ENCODE peak calls at places on chromosomes 12 and 14, in five cellular contexts. One of them, this sample, is unnamed.

GRCh38 chr14:77660754-77661153 is 44.3 kb upstream of the SPTLC2 start:
- DNase-seq in hypothalamus: peak
- DNase-seq in putamen: peak
- DNase-seq in GM04504: no peak
- DNase-seq in activated T-helper 1 cell treated with anti-CD3 and anti-CD28 coated beads, Interleukin-12 subunit alpha, Interleukin-12 subunit beta, Interleukin-2, Interleukin-4 antibody, amounts not matched to agents 30 ng/mL and 10 ng/mL and 1 ng/mL, durations not matched to agents 14 hours and 24 hours and 36 hours: no peak
- DNase-seq in this sample: no peak

GRCh38 chr12:57810450-57810849 is 8.1 kb downstream of the AVIL start:
- DNase-seq in activated T-helper 1 cell treated with anti-CD3 and anti-CD28 coated beads, Interleukin-12 subunit alpha, Interleukin-12 subunit beta, Interleukin-2, Interleukin-4 antibody, amounts not matched to agents 30 ng/mL and 10 ng/mL and 1 ng/mL, durations not matched to agents 14 hours and 24 hours and 36 hours: no peak
- DNase-seq in putamen: no peak
- DNase-seq in GM04504: no peak
- DNase-seq in hypothalamus: no peak
- DNase-seq in this sample: no peak

GRCh38 chr12:83106873-83107272 is 420.2 kb downstream of the TMTC2 start:
- DNase-seq in activated T-helper 1 cell treated with anti-CD3 and anti-CD28 coated beads, Interleukin-12 subunit alpha, Interleukin-12 subunit beta, Interleukin-2, Interleukin-4 antibody, amounts not matched to agents 30 ng/mL and 10 ng/mL and 1 ng/mL, durations not matched to agents 14 hours and 24 hours and 36 hours: no peak
- DNase-seq in GM04504: no peak
- DNase-seq in hypothalamus: no peak
- DNase-seq in putamen: no peak
- DNase-seq in this sample: no peak

GRCh38 chr14:95196268-95196667 is 38.9 kb upstream of the DICER1 start:
- DNase-seq in putamen: no peak
- DNase-seq in hypothalamus: no peak
- DNase-seq in activated T-helper 1 cell treated with anti-CD3 and anti-CD28 coated beads, Interleukin-12 subunit alpha, Interleukin-12 subunit beta, Interleukin-2, Interleukin-4 antibody, amounts not matched to agents 30 ng/mL and 10 ng/mL and 1 ng/mL, durations not matched to agents 14 hours and 24 hours and 36 hours: no peak
- DNase-seq in GM04504: no peak
- DNase-seq in this sample: peak

GRCh38 chr12:130204441-130204840 is 42.2 kb downstream of the FZD10 start:
- DNase-seq in activated T-helper 1 cell treated with anti-CD3 and anti-CD28 coated beads, Interleukin-12 subunit alpha, Interleukin-12 subunit beta, Interleukin-2, Interleukin-4 antibody, amounts not matched to agents 30 ng/mL and 10 ng/mL and 1 ng/mL, durations not matched to agents 14 hours and 24 hours and 36 hours: no peak
- DNase-seq in putamen: no peak
- DNase-seq in GM04504: no peak
- DNase-seq in hypothalamus: no peak
- DNase-seq in this sample: no peak

GRCh38 chr14:105092912-105093425 is 27.7 kb upstream of the GPR132 start:
- DNase-seq in activated T-helper 1 cell treated with anti-CD3 and anti-CD28 coated beads, Interleukin-12 subunit alpha, Interleukin-12 subunit beta, Interleukin-2, Interleukin-4 antibody, amounts not matched to agents 30 ng/mL and 10 ng/mL and 1 ng/mL, durations not matched to agents 14 hours and 24 hours and 36 hours: peak
- DNase-seq in GM04504: no peak
- DNase-seq in hypothalamus: no peak
- DNase-seq in putamen: no peak
- DNase-seq in this sample: no peak

GRCh38 chr12:95228617-95229016 is 11.0 kb downstream of the VEZT start:
- DNase-seq in activated T-helper 1 cell treated with anti-CD3 and anti-CD28 coated beads, Interleukin-12 subunit alpha, Interleukin-12 subunit beta, Interleukin-2, Interleukin-4 antibody, amounts not matched to agents 30 ng/mL and 10 ng/mL and 1 ng/mL, durations not matched to agents 14 hours and 24 hours and 36 hours: no peak
- DNase-seq in GM04504: no peak
- DNase-seq in hypothalamus: no peak
- DNase-seq in putamen: no peak
- DNase-seq in this sample: no peak

GRCh38 chr12:130826151-130826801 is 12.8 kb downstream of the STX2 start:
- DNase-seq in activated T-helper 1 cell treated with anti-CD3 and anti-CD28 coated beads, Interleukin-12 subunit alpha, Interleukin-12 subunit beta, Interleukin-2, Interleukin-4 antibody, amounts not matched to agents 30 ng/mL and 10 ng/mL and 1 ng/mL, durations not matched to agents 14 hours and 24 hours and 36 hours: peak
- DNase-seq in putamen: no peak
- DNase-seq in hypothalamus: peak
- DNase-seq in GM04504: no peak
- DNase-seq in this sample: no peak

GRCh38 chr12:118981285-118982201 is at the start of gene SRRM4:
- DNase-seq in activated T-helper 1 cell treated with anti-CD3 and anti-CD28 coated beads, Interleukin-12 subunit alpha, Interleukin-12 subunit beta, Interleukin-2, Interleukin-4 antibody, amounts not matched to agents 30 ng/mL and 10 ng/mL and 1 ng/mL, durations not matched to agents 14 hours and 24 hours and 36 hours: no peak
- DNase-seq in hypothalamus: peak
- DNase-seq in putamen: peak
- DNase-seq in GM04504: no peak
- DNase-seq in this sample: no peak

GRCh38 chr12:52525661-52526499 is 5.7 kb upstream of the KRT5 start:
- DNase-seq in hypothalamus: no peak
- DNase-seq in GM04504: no peak
- DNase-seq in putamen: no peak
- DNase-seq in activated T-helper 1 cell treated with anti-CD3 and anti-CD28 coated beads, Interleukin-12 subunit alpha, Interleukin-12 subunit beta, Interleukin-2, Interleukin-4 antibody, amounts not matched to agents 30 ng/mL and 10 ng/mL and 1 ng/mL, durations not matched to agents 14 hours and 24 hours and 36 hours: no peak
- DNase-seq in this sample: no peak

GRCh38 chr12:87382959-87383591 is 646.1 kb downstream of the C12orf50 start:
- DNase-seq in GM04504: no peak
- DNase-seq in hypothalamus: no peak
- DNase-seq in activated T-helper 1 cell treated with anti-CD3 and anti-CD28 coated beads, Interleukin-12 subunit alpha, Interleukin-12 subunit beta, Interleukin-2, Interleukin-4 antibody, amounts not matched to agents 30 ng/mL and 10 ng/mL and 1 ng/mL, durations not matched to agents 14 hours and 24 hours and 36 hours: no peak
- DNase-seq in putamen: no peak
- DNase-seq in this sample: no peak

GRCh38 chr12:96034631-96035282 is 630 bp downstream of the LTA4H start:
- DNase-seq in GM04504: no peak
- DNase-seq in activated T-helper 1 cell treated with anti-CD3 and anti-CD28 coated beads, Interleukin-12 subunit alpha, Interleukin-12 subunit beta, Interleukin-2, Interleukin-4 antibody, amounts not matched to agents 30 ng/mL and 10 ng/mL and 1 ng/mL, durations not matched to agents 14 hours and 24 hours and 36 hours: no peak
- DNase-seq in putamen: peak
- DNase-seq in hypothalamus: peak
- DNase-seq in this sample: peak

GRCh38 chr12:89368386-89368785 is 16.1 kb upstream of the DUSP6 start:
- DNase-seq in putamen: no peak
- DNase-seq in GM04504: no peak
- DNase-seq in hypothalamus: no peak
- DNase-seq in activated T-helper 1 cell treated with anti-CD3 and anti-CD28 coated beads, Interleukin-12 subunit alpha, Interleukin-12 subunit beta, Interleukin-2, Interleukin-4 antibody, amounts not matched to agents 30 ng/mL and 10 ng/mL and 1 ng/mL, durations not matched to agents 14 hours and 24 hours and 36 hours: no peak
- DNase-seq in this sample: no peak

GRCh38 chr12:48998497-48999353 is 450 bp downstream of the DDN start:
- DNase-seq in putamen: no peak
- DNase-seq in GM04504: no peak
- DNase-seq in hypothalamus: no peak
- DNase-seq in activated T-helper 1 cell treated with anti-CD3 and anti-CD28 coated beads, Interleukin-12 subunit alpha, Interleukin-12 subunit beta, Interleukin-2, Interleukin-4 antibody, amounts not matched to agents 30 ng/mL and 10 ng/mL and 1 ng/mL, durations not matched to agents 14 hours and 24 hours and 36 hours: no peak
- DNase-seq in this sample: no peak

GRCh38 chr12:52351196-52352059 is 15.9 kb downstream of the KRT85 start:
- DNase-seq in activated T-helper 1 cell treated with anti-CD3 and anti-CD28 coated beads, Interleukin-12 subunit alpha, Interleukin-12 subunit beta, Interleukin-2, Interleukin-4 antibody, amounts not matched to agents 30 ng/mL and 10 ng/mL and 1 ng/mL, durations not matched to agents 14 hours and 24 hours and 36 hours: no peak
- DNase-seq in hypothalamus: peak
- DNase-seq in GM04504: no peak
- DNase-seq in putamen: peak
- DNase-seq in this sample: peak

GRCh38 chr12:117006333-117006732 is 92.9 kb downstream of the TESC start:
- DNase-seq in putamen: no peak
- DNase-seq in GM04504: no peak
- DNase-seq in activated T-helper 1 cell treated with anti-CD3 and anti-CD28 coated beads, Interleukin-12 subunit alpha, Interleukin-12 subunit beta, Interleukin-2, Interleukin-4 antibody, amounts not matched to agents 30 ng/mL and 10 ng/mL and 1 ng/mL, durations not matched to agents 14 hours and 24 hours and 36 hours: no peak
- DNase-seq in hypothalamus: no peak
- DNase-seq in this sample: no peak

GRCh38 chr14:43438056-43438455 is 1069.0 kb downstream of the FSCB start:
- DNase-seq in GM04504: no peak
- DNase-seq in hypothalamus: no peak
- DNase-seq in activated T-helper 1 cell treated with anti-CD3 and anti-CD28 coated beads, Interleukin-12 subunit alpha, Interleukin-12 subunit beta, Interleukin-2, Interleukin-4 antibody, amounts not matched to agents 30 ng/mL and 10 ng/mL and 1 ng/mL, durations not matched to agents 14 hours and 24 hours and 36 hours: no peak
- DNase-seq in putamen: no peak
- DNase-seq in this sample: no peak

GRCh38 chr12:94207467-94208432 is 59.4 kb downstream of the PLXNC1 start:
- DNase-seq in GM04504: no peak
- DNase-seq in activated T-helper 1 cell treated with anti-CD3 and anti-CD28 coated beads, Interleukin-12 subunit alpha, Interleukin-12 subunit beta, Interleukin-2, Interleukin-4 antibody, amounts not matched to agents 30 ng/mL and 10 ng/mL and 1 ng/mL, durations not matched to agents 14 hours and 24 hours and 36 hours: peak
- DNase-seq in hypothalamus: no peak
- DNase-seq in putamen: peak
- DNase-seq in this sample: peak

GRCh38 chr12:132847363-132848356 is 19.0 kb upstream of the GOLGA3 start:
- DNase-seq in putamen: no peak
- DNase-seq in activated T-helper 1 cell treated with anti-CD3 and anti-CD28 coated beads, Interleukin-12 subunit alpha, Interleukin-12 subunit beta, Interleukin-2, Interleukin-4 antibody, amounts not matched to agents 30 ng/mL and 10 ng/mL and 1 ng/mL, durations not matched to agents 14 hours and 24 hours and 36 hours: no peak
- DNase-seq in GM04504: no peak
- DNase-seq in hypothalamus: no peak
- DNase-seq in this sample: no peak

GRCh38 chr14:98909251-98909944 is 362.6 kb downstream of the BCL11B start:
- DNase-seq in hypothalamus: no peak
- DNase-seq in GM04504: no peak
- DNase-seq in putamen: no peak
- DNase-seq in activated T-helper 1 cell treated with anti-CD3 and anti-CD28 coated beads, Interleukin-12 subunit alpha, Interleukin-12 subunit beta, Interleukin-2, Interleukin-4 antibody, amounts not matched to agents 30 ng/mL and 10 ng/mL and 1 ng/mL, durations not matched to agents 14 hours and 24 hours and 36 hours: no peak
- DNase-seq in this sample: no peak

GRCh38 chr12:79954037-79954436 is 19.1 kb upstream of the PPP1R12A start:
- DNase-seq in activated T-helper 1 cell treated with anti-CD3 and anti-CD28 coated beads, Interleukin-12 subunit alpha, Interleukin-12 subunit beta, Interleukin-2, Interleukin-4 antibody, amounts not matched to agents 30 ng/mL and 10 ng/mL and 1 ng/mL, durations not matched to agents 14 hours and 24 hours and 36 hours: no peak
- DNase-seq in hypothalamus: no peak
- DNase-seq in GM04504: no peak
- DNase-seq in putamen: no peak
- DNase-seq in this sample: no peak

GRCh38 chr14:65150891-65151290 is 48.6 kb upstream of the MAX start:
- DNase-seq in hypothalamus: no peak
- DNase-seq in GM04504: no peak
- DNase-seq in putamen: no peak
- DNase-seq in activated T-helper 1 cell treated with anti-CD3 and anti-CD28 coated beads, Interleukin-12 subunit alpha, Interleukin-12 subunit beta, Interleukin-2, Interleukin-4 antibody, amounts not matched to agents 30 ng/mL and 10 ng/mL and 1 ng/mL, durations not matched to agents 14 hours and 24 hours and 36 hours: no peak
- DNase-seq in this sample: no peak

GRCh38 chr12:113476093-113476986 is 4.7 kb upstream of the LHX5 start:
- DNase-seq in putamen: no peak
- DNase-seq in activated T-helper 1 cell treated with anti-CD3 and anti-CD28 coated beads, Interleukin-12 subunit alpha, Interleukin-12 subunit beta, Interleukin-2, Interleukin-4 antibody, amounts not matched to agents 30 ng/mL and 10 ng/mL and 1 ng/mL, durations not matched to agents 14 hours and 24 hours and 36 hours: no peak
- DNase-seq in hypothalamus: no peak
- DNase-seq in GM04504: no peak
- DNase-seq in this sample: no peak

GRCh38 chr14:74038015-74038859 is 19.1 kb downstream of the BBOF1 start:
- DNase-seq in putamen: peak
- DNase-seq in activated T-helper 1 cell treated with anti-CD3 and anti-CD28 coated beads, Interleukin-12 subunit alpha, Interleukin-12 subunit beta, Interleukin-2, Interleukin-4 antibody, amounts not matched to agents 30 ng/mL and 10 ng/mL and 1 ng/mL, durations not matched to agents 14 hours and 24 hours and 36 hours: no peak
- DNase-seq in GM04504: peak
- DNase-seq in hypothalamus: no peak
- DNase-seq in this sample: peak

GRCh38 chr14:97057238-97057637 is 260.1 kb downstream of the VRK1 start:
- DNase-seq in GM04504: no peak
- DNase-seq in activated T-helper 1 cell treated with anti-CD3 and anti-CD28 coated beads, Interleukin-12 subunit alpha, Interleukin-12 subunit beta, Interleukin-2, Interleukin-4 antibody, amounts not matched to agents 30 ng/mL and 10 ng/mL and 1 ng/mL, durations not matched to agents 14 hours and 24 hours and 36 hours: no peak
- DNase-seq in putamen: no peak
- DNase-seq in hypothalamus: no peak
- DNase-seq in this sample: no peak

GRCh38 chr12:19148860-19149259 is 19.3 kb downstream of the PLEKHA5 start:
- DNase-seq in activated T-helper 1 cell treated with anti-CD3 and anti-CD28 coated beads, Interleukin-12 subunit alpha, Interleukin-12 subunit beta, Interleukin-2, Interleukin-4 antibody, amounts not matched to agents 30 ng/mL and 10 ng/mL and 1 ng/mL, durations not matched to agents 14 hours and 24 hours and 36 hours: no peak
- DNase-seq in GM04504: no peak
- DNase-seq in putamen: no peak
- DNase-seq in hypothalamus: no peak
- DNase-seq in this sample: no peak

GRCh38 chr12:89153341-89153740 is 199.0 kb downstream of the DUSP6 start:
- DNase-seq in putamen: no peak
- DNase-seq in GM04504: no peak
- DNase-seq in hypothalamus: no peak
- DNase-seq in activated T-helper 1 cell treated with anti-CD3 and anti-CD28 coated beads, Interleukin-12 subunit alpha, Interleukin-12 subunit beta, Interleukin-2, Interleukin-4 antibody, amounts not matched to agents 30 ng/mL and 10 ng/mL and 1 ng/mL, durations not matched to agents 14 hours and 24 hours and 36 hours: no peak
- DNase-seq in this sample: peak